ENCODE peak calls at places on chromosomes 11 and 22, in six cellular contexts. M is transverse colon, Y is HCT116, K is adrenal gland, I is stomach, W is IMR-90. U is an unnamed sample. For H3K9me3 and H3K27me3, the result is how much of the 10 kb centered on the place peaks cover.

GRCh38 chr22:30628491-30628890 is 7.1 kb upstream of the SLC35E4 start:
- DNase-seq in M (no peak), Y (no peak), K (no peak), I (no peak), W (no peak), U (no peak)

GRCh38 chr11:32792948-32793475 is 1.4 kb downstream of the CCDC73 start:
- DNase-seq in W (peak), Y (peak), M (peak), I (peak), K (peak), U (peak)

GRCh38 chr11:119315139-119316016 is 1.6 kb downstream of the MCAM start:
- DNase-seq in Y (no peak), K (peak), I (no peak), M (peak), W (no peak), U (peak)

GRCh38 chr22:31861226-31861840 is 83.0 kb upstream of the YWHAH start:
- DNase-seq in M (no peak), K (no peak), I (no peak), W (peak), Y (no peak), U (no peak)

GRCh38 chr11:70717961-70718595 is 319.7 kb downstream of the CTTN start:
- DNase-seq in W (no peak), I (no peak), M (no peak), Y (no peak), K (peak), U (no peak)

GRCh38 chr22:45101828-45102227 is 61.9 kb upstream of the NUP50 start:
- DNase-seq in K (peak), W (peak), I (peak), Y (no peak), M (peak), U (peak)

GRCh38 chr22:50548046-50548912 is 2.6 kb downstream of the KLHDC7B start:
- DNase-seq in Y (no peak), K (no peak), M (peak), W (no peak), I (no peak), U (peak)

GRCh38 chr22:20552450-20552894 is 45.1 kb downstream of the MED15 start:
- DNase-seq in Y (no peak), W (peak), K (peak), M (peak), I (peak), U (peak)

GRCh38 chr11:106468531-106468930 is 391.1 kb downstream of the AASDHPPT start:
- DNase-seq in Y (no peak), W (no peak), M (no peak), K (no peak), I (no peak), U (no peak)

GRCh38 chr11:70860855-70861254 is 391.5 kb downstream of the SHANK2 start:
- DNase-seq in I (no peak), W (no peak), Y (no peak), K (no peak), M (no peak), U (no peak)

DNA sequence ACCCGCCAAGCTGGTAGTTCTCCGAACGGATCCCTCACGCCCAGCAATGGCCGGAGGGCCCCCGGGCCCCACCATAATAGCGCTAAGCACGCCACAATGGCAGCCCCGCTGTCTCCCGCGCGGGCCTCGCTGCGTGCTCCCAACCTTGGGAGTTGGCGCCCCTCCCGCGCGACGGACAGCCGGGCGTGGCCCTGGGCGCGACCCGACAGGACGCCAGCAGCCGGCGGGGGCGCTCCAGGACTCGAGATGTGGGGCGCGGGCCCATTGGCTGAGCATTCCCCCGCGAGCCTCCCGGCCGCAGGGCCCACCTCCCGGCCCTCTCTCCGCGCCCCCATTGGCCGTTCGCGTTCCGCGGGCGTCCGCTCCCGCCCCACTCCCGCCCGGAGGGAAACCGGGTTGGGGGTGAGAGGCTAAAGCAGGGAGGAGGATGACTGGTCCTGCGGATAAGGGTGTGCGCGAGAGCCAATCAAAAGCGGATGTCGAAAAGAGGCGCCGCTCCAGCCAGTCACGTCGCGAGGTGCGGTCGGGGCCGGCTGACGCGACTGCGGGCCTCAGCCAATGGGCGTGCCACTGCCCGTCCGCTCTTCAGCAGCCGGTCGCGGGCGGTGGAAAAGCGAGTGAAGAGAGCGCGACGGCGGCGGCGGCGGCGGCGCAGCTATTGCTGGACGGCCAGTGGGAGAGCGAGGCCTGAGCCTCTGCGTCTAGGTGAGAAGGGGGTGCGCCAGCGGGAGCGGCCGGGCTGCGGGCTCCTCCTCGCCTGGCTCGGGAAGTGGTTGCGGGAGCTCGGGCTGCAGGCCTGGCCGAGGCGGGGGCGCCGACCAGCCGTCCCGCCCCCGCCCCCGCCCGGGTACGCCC is at the start of gene FAR1:
- DNase-seq in I (peak), M (peak), K (peak), Y (peak), W (peak), U (peak)
- TF ChIP-seq POLR2A in I (peak), M (peak), K (peak), Y (no peak), W (peak), U (peak)

DNA sequence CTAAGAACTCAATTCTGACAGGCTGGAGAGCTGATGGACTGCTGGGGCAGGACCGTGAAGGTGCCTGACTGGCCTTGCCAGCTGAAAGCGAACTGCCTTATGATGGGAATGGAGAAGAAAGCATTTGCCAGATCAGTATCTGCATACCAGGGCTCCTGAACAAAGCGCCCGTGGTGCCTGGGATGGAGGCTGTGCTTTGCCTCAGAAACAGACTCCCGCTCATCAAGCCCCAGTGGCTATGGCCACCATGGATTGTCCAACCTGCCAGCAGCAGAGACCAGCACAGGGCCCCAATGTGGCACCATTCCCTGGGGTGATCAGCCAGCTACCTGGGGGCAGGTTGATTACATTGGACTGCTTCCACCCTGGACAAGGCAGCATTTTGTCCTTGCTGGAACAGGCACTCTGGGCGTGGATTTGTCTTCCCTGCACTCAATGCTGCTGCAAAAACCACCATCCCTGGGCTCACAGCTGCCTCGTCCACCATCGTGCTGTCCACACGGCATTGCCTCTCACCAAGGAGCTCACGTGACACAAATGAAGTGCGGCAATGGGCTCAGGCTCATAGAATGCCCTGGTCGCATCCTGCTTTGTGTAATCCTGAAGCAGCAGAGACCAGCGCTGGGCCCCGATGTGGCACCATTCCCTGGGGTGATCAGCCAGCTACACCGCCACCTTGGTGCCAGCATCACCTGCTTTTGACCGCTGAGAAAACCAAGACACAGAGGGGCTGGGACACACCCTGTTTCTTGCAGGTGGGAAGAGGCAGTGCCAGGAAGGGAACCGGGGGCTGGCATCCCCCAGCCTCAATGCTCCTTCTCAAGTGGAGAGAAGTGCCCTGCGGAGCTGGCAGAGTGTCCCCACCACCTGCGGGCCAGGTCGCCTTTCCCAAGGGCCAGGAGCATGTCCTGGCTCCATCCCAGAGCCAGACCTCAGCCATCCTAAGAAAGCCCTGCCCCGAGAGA is 1367.5 kb downstream of the BRD1 start:
- DNase-seq in I (no peak), K (no peak), W (no peak), Y (no peak), M (no peak), U (no peak)
- H3K9me3 ChIP-seq in I (under half), K (under half), W (under half), Y (under half), M (under half), U (under half)

DNA sequence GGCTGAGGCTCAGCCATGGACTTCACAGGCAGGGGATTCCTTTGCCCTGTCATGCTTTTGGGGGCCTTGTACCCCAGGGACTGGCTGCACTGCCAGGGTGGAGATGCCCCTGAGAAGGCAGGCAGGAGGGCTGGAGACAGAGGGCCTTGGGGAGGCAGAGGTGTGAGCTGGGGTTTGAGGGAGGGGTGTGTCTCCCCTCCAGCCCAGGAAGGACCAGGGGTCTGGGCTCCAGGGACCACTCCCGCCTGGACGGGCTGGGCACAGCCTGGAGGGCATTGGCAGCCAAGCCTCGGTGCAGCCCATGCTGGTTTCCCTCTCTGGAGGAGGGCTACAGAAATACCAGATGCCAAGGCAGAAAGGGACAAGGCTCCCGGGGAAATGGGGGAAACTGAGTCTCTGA is 19.5 kb downstream of the OTUB1 start:
- DNase-seq in I (no peak), W (no peak), K (no peak), Y (no peak), M (no peak), U (no peak)
- H3K27me3 ChIP-seq in I (under half), W (under half), K (under half), Y (under half), M (under half), U (under half)

DNA sequence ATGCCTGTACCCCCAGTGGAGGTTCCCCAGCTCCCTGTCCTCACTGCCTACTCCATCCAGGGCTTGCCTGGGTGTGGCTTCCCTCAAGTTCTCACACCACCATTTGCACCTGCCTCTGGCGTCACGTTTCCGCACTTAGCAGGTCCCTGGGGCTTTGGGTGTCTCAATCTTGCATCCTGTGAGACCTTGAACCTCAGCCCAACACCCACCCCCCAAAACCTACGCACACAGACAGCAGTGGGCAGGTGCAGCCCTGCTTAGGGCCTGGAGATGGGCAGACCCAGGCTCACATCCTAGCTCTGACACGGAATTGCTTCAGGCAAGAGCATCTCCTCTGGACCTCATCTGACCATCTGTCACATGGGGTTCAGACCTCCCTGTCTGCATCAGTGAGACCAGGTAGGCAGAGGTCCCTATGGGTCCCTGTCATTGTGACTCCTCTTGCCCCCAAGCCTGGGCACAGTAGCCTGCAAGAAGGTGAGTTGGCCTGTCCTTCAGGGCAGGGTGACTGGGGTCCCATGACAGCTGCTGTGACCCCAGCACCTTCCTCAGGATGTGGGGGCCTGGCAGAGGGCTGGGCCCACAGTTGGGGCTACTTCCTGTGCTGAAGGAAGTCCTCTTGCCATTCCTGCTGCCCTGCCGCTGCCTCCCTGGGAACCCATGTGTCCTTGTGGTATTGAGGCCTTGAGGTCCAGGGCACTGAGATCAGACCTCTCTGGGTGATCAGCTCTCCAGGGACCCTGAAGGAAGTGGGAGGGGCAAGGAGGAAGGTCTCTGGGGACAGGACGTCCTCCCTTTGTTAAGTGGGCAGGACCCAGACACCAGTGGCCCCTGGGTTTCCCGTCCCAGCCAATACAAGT is 2.0 kb downstream of the SIPA1 start:
- DNase-seq in W (no peak), K (no peak), M (peak), Y (no peak), I (no peak), U (peak)
- TF ChIP-seq POLR2A in W (no peak), K (no peak), M (no peak), Y (no peak), I (no peak), U (no peak)

DNA sequence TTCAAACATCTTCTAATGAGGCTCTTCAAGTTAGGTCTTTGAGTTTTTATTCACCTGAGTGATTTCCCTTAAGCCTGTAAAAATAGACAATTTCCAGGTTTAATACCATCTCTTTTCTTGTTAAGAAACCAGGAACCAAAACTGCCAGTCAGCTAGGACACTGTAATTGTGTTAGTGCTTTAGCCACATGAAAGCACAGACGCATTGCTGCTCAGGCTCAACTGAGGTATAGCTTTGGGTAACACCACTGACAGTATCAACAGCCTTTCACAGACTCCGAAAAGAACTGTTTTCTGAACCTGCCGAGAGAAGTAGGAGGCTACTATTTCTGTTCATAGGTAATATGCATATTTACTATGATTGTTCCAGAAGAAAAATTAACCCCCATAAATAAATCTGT is 768.7 kb downstream of the ETS1 start:
- DNase-seq in M (no peak), Y (no peak), I (no peak), K (no peak), W (no peak), U (no peak)
- H3K9me3 ChIP-seq in M (under half), Y (under half), I (under half), K (under half), W (under half), U (under half)

U was measured in body of pancreas.